ENCODE peak calls at places on chromosomes 13 and 19, in ten cellular contexts. P is IMR-90, D is A549, K is esophagus muscularis mucosa, Z is ovary, E is heart left ventricle, Y is H1, O is HCT116, U is gastrocnemius medialis, V is uterus. S is an unnamed sample.

GRCh38 chr19:406999-407491 is 1.9 kb downstream of the C2CD4C start:
- DNase-seq in E (no peak), D (no peak), O (no peak), U (no peak), Z (no peak), V (no peak), K (no peak), Y (no peak), P (no peak), S (no peak)

GRCh38 chr19:10105241-10106099 is 692 bp upstream of the PPAN start:
- DNase-seq in V (no peak), Y (no peak), K (no peak), Z (no peak), D (no peak), P (no peak), O (no peak), E (no peak), U (no peak), S (no peak)

GRCh38 chr19:32816555-32817099 is 52.9 kb downstream of the SLC7A9 start:
- DNase-seq in K (no peak), E (no peak), Z (no peak), V (no peak), U (no peak), Y (no peak), P (no peak), D (no peak), O (no peak), S (no peak)

GRCh38 chr13:69109891-69110525 is 997.6 kb upstream of the ATXN8OS start:
- DNase-seq in K (no peak), Y (no peak), P (no peak), E (no peak), O (no peak), Z (no peak), D (no peak), U (no peak), V (no peak), S (no peak)

GRCh38 chr13:99386911-99387788 is 80.0 kb upstream of the GPR183 start:
- DNase-seq in K (no peak), O (peak), E (no peak), D (peak), P (no peak), U (no peak), Z (no peak), V (no peak), Y (peak), S (peak)

GRCh38 chr19:2291185-2291751 is 9.3 kb upstream of the PEAK3 start:
- DNase-seq in E (no peak), P (no peak), V (no peak), K (no peak), Z (no peak), O (no peak), U (no peak), D (no peak), Y (no peak), S (no peak)

GRCh38 chr19:7705387-7706187 is 3.7 kb upstream of the FCER2 start:
- DNase-seq in D (no peak), P (no peak), Z (no peak), E (peak), U (peak), Y (no peak), K (no peak), O (no peak), V (no peak), S (no peak)

GRCh38 chr19:743168-743687 is 7.7 kb upstream of the MISP start:
- DNase-seq in U (no peak), Z (no peak), P (no peak), O (no peak), Y (no peak), K (no peak), D (no peak), V (no peak), E (no peak), S (no peak)

GRCh38 chr19:6287269-6287885 is 7.6 kb upstream of the MLLT1 start:
- DNase-seq in U (no peak), K (no peak), P (no peak), O (no peak), E (no peak), Y (no peak), Z (no peak), V (no peak), D (no peak), S (no peak)

GRCh38 chr19:5240011-5240410 is 100.6 kb downstream of the PTPRS start:
- DNase-seq in E (no peak), D (no peak), K (no peak), V (no peak), U (no peak), P (no peak), Z (no peak), O (no peak), Y (no peak), S (no peak)

GRCh38 chr19:4456843-4457653 is 546 bp downstream of the UBXN6 start:
- DNase-seq in D (no peak), Y (peak), Z (peak), U (no peak), P (peak), K (no peak), E (peak), O (no peak), V (peak), S (no peak)

GRCh38 chr19:35107541-35107939 is 8.1 kb upstream of the FXYD3 start:
- DNase-seq in V (no peak), K (no peak), P (no peak), D (peak), O (peak), U (no peak), Z (no peak), Y (no peak), E (no peak), S (peak)

GRCh38 chr19:14328406-14328805 is 52.8 kb upstream of the ADGRE5 start:
- DNase-seq in Z (no peak), V (no peak), K (no peak), D (no peak), P (no peak), U (no peak), Y (no peak), O (no peak), E (no peak), S (no peak)

GRCh38 chr13:37540228-37540627 is 58.3 kb downstream of the POSTN start:
- DNase-seq in K (no peak), O (no peak), V (no peak), D (no peak), Y (no peak), P (peak), U (no peak), Z (no peak), E (no peak), S (no peak)

GRCh38 chr19:10344780-10345179 is 5.4 kb upstream of the ICAM3 start:
- DNase-seq in O (no peak), U (no peak), E (no peak), D (no peak), P (peak), K (no peak), Z (no peak), V (no peak), Y (no peak), S (no peak)

GRCh38 chr19:1987197-1988187 is 28.0 kb downstream of the BTBD2 start:
- DNase-seq in Z (peak), E (peak), K (no peak), Y (no peak), O (no peak), V (no peak), P (no peak), D (no peak), U (no peak), S (no peak)

GRCh38 chr19:13118424-13119193 is 545 bp downstream of the NACC1 start:
- DNase-seq in O (no peak), K (no peak), E (peak), U (peak), P (peak), Y (peak), Z (peak), D (peak), V (no peak), S (no peak)

GRCh38 chr19:34482380-34483250 is 1.1 kb downstream of the WTIP start:
- DNase-seq in E (no peak), U (no peak), Z (peak), D (peak), V (no peak), Y (no peak), O (no peak), K (no peak), P (peak), S (no peak)

GRCh38 chr19:28142258-28142657 is 1070.7 kb downstream of the UQCRFS1 start:
- DNase-seq in K (no peak), E (no peak), O (no peak), V (no peak), Z (no peak), D (no peak), P (no peak), U (no peak), Y (no peak), S (no peak)

GRCh38 chr19:56594446-56594782 is 688 bp upstream of the ZNF71 start:
- DNase-seq in Y (no peak), P (no peak), O (no peak), E (no peak), Z (no peak), U (no peak), D (no peak), K (no peak), V (no peak), S (no peak)

GRCh38 chr13:80036845-80037504 is 304.0 kb downstream of the SPRY2 start:
- DNase-seq in V (no peak), Z (no peak), O (no peak), P (no peak), U (no peak), E (no peak), K (no peak), D (no peak), Y (no peak), S (no peak)

GRCh38 chr19:47013041-47013517 is 6.6 kb upstream of the NPAS1 start:
- DNase-seq in E (peak), U (peak), K (peak), D (peak), O (peak), V (peak), Z (peak), Y (peak), P (peak), S (peak)

GRCh38 chr13:94362411-94362909 is 117.0 kb downstream of the DCT start:
- DNase-seq in O (peak), V (peak), Y (peak), P (peak), Z (peak), K (peak), U (no peak), E (peak), D (peak), S (peak)

GRCh38 chr13:29861694-29862110 is 11.3 kb upstream of the UBL3 start:
- DNase-seq in D (peak), V (no peak), O (no peak), Y (no peak), E (no peak), P (peak), K (no peak), Z (no peak), U (no peak), S (no peak)

GRCh38 chr19:29044037-29044436 is 168.9 kb downstream of the UQCRFS1 start:
- DNase-seq in Z (no peak), D (no peak), O (no peak), Y (no peak), P (no peak), U (no peak), K (no peak), V (no peak), E (no peak), S (no peak)

GRCh38 chr19:6062274-6062673 is 48.0 kb downstream of the RFX2 start:
- DNase-seq in V (peak), Y (no peak), P (no peak), K (no peak), D (no peak), U (no peak), Z (peak), O (no peak), E (peak), S (no peak)

GRCh38 chr13:99496322-99497142 is 4.7 kb upstream of the TM9SF2 start:
- DNase-seq in P (peak), E (peak), Z (peak), U (peak), V (peak), D (peak), Y (no peak), K (no peak), O (peak), S (peak)

GRCh38 chr19:47613165-47614146 is 4.5 kb downstream of the BICRA start:
- DNase-seq in O (no peak), K (no peak), D (no peak), U (no peak), E (no peak), Y (no peak), Z (peak), V (no peak), P (peak), S (no peak)

GRCh38 chr19:49339364-49340068 is 4.3 kb downstream of the CD37 start:
- DNase-seq in O (no peak), E (peak), K (peak), V (peak), Y (peak), P (peak), D (no peak), U (peak), Z (peak), S (no peak)

GRCh38 chr19:4555657-4556561 is 3.6 kb downstream of the SEMA6B start:
- DNase-seq in D (peak), V (no peak), O (peak), K (no peak), E (no peak), P (no peak), Y (no peak), U (no peak), Z (no peak), S (no peak)

GRCh38 chr13:113445791-113446487 is 7.3 kb downstream of the ADPRHL1 start:
- DNase-seq in U (no peak), K (no peak), O (no peak), Z (no peak), D (no peak), V (no peak), E (no peak), Y (no peak), P (no peak), S (no peak)

GRCh38 chr13:32594339-32594738 is 8.1 kb downstream of the PDS5B start:
- DNase-seq in D (no peak), E (no peak), Y (no peak), P (peak), K (no peak), Z (no peak), V (no peak), U (no peak), O (no peak), S (no peak)

GRCh38 chr19:47848871-47849473 is 10.1 kb upstream of the TPRX2 start:
- DNase-seq in U (no peak), E (no peak), D (peak), Y (peak), P (no peak), Z (no peak), O (peak), K (no peak), V (no peak), S (peak)

GRCh38 chr19:47112166-47112663 is 1.4 kb downstream of the ZC3H4 start:
- DNase-seq in D (peak), Z (peak), P (peak), U (peak), V (peak), O (no peak), Y (peak), K (peak), E (peak), S (peak)

GRCh38 chr13:51542358-51542972 is 41.8 kb upstream of the WDFY2 start:
- DNase-seq in Z (no peak), U (no peak), P (peak), V (no peak), K (no peak), O (no peak), Y (no peak), D (peak), E (no peak), S (no peak)

GRCh38 chr13:111503376-111503775 is 182.9 kb downstream of the TEX29 start:
- DNase-seq in O (no peak), Y (no peak), Z (no peak), D (no peak), E (no peak), K (no peak), U (no peak), P (no peak), V (no peak), S (no peak)

GRCh38 chr19:7210359-7210758 is 83.9 kb downstream of the INSR start:
- DNase-seq in E (no peak), D (no peak), V (no peak), U (no peak), P (no peak), K (no peak), Z (no peak), O (no peak), Y (no peak), S (no peak)

GRCh38 chr13:109180905-109181425 is 551.6 kb downstream of the MYO16 start:
- DNase-seq in P (peak), D (no peak), V (no peak), O (peak), Y (no peak), E (no peak), U (no peak), K (no peak), Z (no peak), S (peak)

GRCh38 chr13:110106726-110107125 is 200.2 kb downstream of the COL4A1 start:
- DNase-seq in D (no peak), E (peak), Y (no peak), O (no peak), K (peak), Z (no peak), V (peak), P (no peak), U (peak), S (no peak)

GRCh38 chr13:39244561-39245230 is 206.4 kb downstream of the NHLRC3 start:
- DNase-seq in P (no peak), K (no peak), O (no peak), Y (no peak), Z (no peak), V (no peak), U (no peak), E (no peak), D (no peak), S (no peak)

DNA sequence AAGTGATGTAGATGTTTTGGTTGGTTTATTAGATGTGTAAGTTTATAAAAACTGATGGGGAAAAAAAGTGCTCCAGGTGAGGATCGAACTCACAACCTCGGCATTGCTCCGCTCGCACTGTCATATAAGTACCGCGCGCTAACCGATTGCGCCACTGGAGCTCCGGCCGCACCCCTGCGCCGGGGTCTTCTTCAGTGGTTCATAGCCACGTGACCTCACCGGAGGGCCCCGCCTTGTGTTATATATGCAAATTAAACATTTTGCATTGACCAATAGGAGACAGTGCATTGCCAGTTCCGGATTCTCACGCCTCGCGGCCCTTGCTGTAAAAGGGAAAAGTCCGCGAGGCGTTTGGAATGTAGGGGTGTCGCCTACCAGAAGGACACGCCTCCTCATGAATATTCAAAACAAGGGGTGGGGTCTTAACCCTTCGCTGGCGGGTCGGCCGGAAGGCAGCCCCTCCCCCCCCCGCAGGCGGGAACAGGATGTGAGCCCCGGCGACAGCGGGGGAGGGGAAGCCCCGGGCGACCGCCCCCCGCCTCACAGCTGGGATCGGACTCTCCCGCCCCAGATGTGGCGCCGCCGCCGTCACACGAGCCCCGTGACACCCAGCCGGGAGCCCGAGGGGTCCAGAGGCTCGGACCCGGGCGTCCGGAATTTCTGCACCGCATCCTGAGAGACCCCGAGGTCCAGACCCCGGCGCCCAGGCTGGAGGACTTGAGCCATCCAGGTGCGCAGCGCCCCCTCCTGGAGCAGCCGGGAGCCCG is at the start of gene PLEKHG2:
- DNase-seq in P (peak), O (peak), K (peak), U (peak), Z (peak), E (peak), Y (peak), V (peak), D (peak), S (peak)
- TF ChIP-seq POLR2A in P (peak), O (peak), K (peak), U (peak), Z (peak), E (peak), Y (peak), V (peak), D (peak), S (no peak)

GRCh38 chr19:3366104-3366760 is at the start of gene NFIC:
- DNase-seq in Z (peak), D (peak), O (peak), U (peak), E (peak), Y (no peak), K (peak), V (peak), P (peak), S (peak)

GRCh38 chr19:3368441-3368795 is 2.0 kb downstream of the NFIC start:
- DNase-seq in O (no peak), Y (no peak), K (no peak), V (peak), P (no peak), Z (peak), U (no peak), D (no peak), E (no peak), S (no peak)

GRCh38 chr19:3365447-3366103 is 808 bp upstream of the NFIC start:
- DNase-seq in V (peak), Y (no peak), Z (peak), E (peak), P (peak), D (peak), O (peak), K (no peak), U (no peak), S (peak)

GRCh38 chr19:3367572-3368440 is 1.4 kb downstream of the NFIC start:
- DNase-seq in E (no peak), Y (no peak), V (peak), P (no peak), U (no peak), Z (peak), D (no peak), O (no peak), K (no peak), S (no peak)

GRCh38 chr19:3366761-3367571 is 583 bp downstream of the NFIC start:
- DNase-seq in V (peak), Y (no peak), U (no peak), E (no peak), D (no peak), P (no peak), K (no peak), O (no peak), Z (peak), S (no peak)
- TF ChIP-seq POLR2A in V (no peak), Y (no peak), U (peak), E (peak), D (no peak), P (peak), K (peak), O (no peak), Z (peak), S (no peak)

DNA sequence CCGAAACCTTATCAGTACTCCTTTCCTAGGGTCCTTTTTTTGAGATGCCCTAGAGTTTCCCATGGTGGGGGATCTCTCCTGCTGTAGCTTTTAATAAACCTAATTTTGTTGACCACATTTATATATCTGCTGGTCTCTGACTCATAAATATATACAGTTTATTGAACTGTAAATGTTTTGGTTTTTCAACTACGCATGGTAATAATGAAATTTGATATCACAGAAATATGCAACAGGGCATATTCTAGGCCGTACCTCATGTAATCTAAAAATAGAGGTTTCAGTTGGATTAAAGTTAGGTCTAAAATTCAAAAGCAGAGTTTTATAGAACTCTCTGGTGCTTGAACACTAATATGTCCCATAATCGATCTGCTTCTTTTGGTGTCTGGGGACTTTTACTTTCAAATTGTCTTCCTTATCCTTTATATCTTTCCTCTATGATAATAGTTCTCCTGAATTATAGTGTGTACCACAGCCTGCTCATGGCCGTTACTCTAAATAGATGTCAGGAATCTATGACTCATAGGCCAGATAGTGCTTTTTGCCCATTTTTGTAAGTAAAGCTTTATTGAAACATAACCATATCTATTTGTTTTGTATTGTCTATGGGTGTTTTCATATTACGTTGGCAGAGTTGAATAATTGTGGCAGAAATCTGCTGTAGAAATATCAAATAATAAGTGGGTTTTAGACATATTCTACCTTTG is 324.8 kb upstream of the PCDH9 start:
- DNase-seq in D (no peak), V (no peak), Y (no peak), Z (no peak), E (no peak), O (no peak), U (no peak), P (peak), K (no peak), S (no peak)
- TF ChIP-seq POLR2A in D (no peak), V (no peak), Y (no peak), Z (no peak), E (no peak), O (no peak), U (no peak), P (no peak), K (no peak), S (no peak)

GRCh38 chr19:38583219-38583984 is 34.4 kb downstream of the MAP4K1 start:
- DNase-seq in V (no peak), O (no peak), D (no peak), E (no peak), P (no peak), Y (no peak), Z (no peak), K (no peak), U (no peak), S (no peak)

GRCh38 chr19:38577826-38578225 is 39.9 kb downstream of the MAP4K1 start:
- DNase-seq in D (no peak), Y (no peak), K (no peak), P (no peak), V (no peak), O (no peak), E (no peak), Z (no peak), U (no peak), S (no peak)

GRCh38 chr19:38583985-38584305 is 33.8 kb downstream of the MAP4K1 start:
- DNase-seq in O (no peak), U (no peak), K (no peak), Y (no peak), V (no peak), D (no peak), E (no peak), P (no peak), Z (no peak), S (no peak)

GRCh38 chr19:38580080-38580479 is 37.7 kb downstream of the MAP4K1 start:
- DNase-seq in E (no peak), O (no peak), Z (no peak), Y (no peak), U (no peak), P (no peak), V (no peak), D (no peak), K (no peak), S (no peak)
- TF ChIP-seq POLR2A in E (no peak), O (no peak), Z (no peak), Y (no peak), U (no peak), P (no peak), V (no peak), D (no peak), K (no peak), S (no peak)

S was measured in H54.